ENCODE peak calls at places on chromosome 2, in six cellular contexts. T, Q, A, H, L and P are unnamed samples.

GRCh38 chr2:224882291-224883171 is 159.7 kb downstream of the DOCK10 start:
- DNase-seq in L (no peak), T (peak), H (no peak), Q (peak), A (no peak), P (no peak)

GRCh38 chr2:59389240-59389639 is 1148.1 kb upstream of the FANCL start:
- DNase-seq in A (no peak), H (no peak), L (no peak), Q (no peak), T (no peak), P (no peak)

GRCh38 chr2:226427538-226428307 is 371.9 kb downstream of the IRS1 start:
- DNase-seq in T (peak), A (no peak), H (no peak), Q (no peak), L (no peak), P (no peak)

GRCh38 chr2:216220976-216221375 is 111.8 kb downstream of the XRCC5 start:
- DNase-seq in A (no peak), H (no peak), Q (no peak), L (no peak), T (no peak), P (no peak)

GRCh38 chr2:228875152-228875875 is 395.8 kb downstream of the PID1 start:
- DNase-seq in Q (no peak), H (no peak), L (no peak), A (no peak), T (no peak), P (no peak)

GRCh38 chr2:184598313-184599053 is at the start of gene ZNF804A:
- DNase-seq in T (no peak), H (peak), L (no peak), A (no peak), Q (peak), P (peak)

GRCh38 chr2:48711343-48711742 is 44.2 kb downstream of the LHCGR start:
- DNase-seq in Q (peak), T (no peak), L (no peak), A (no peak), H (no peak), P (no peak)

GRCh38 chr2:218860950-218861381 is 1.4 kb downstream of the WNT6 start:
- DNase-seq in A (no peak), H (peak), Q (peak), T (peak), L (no peak), P (peak)

GRCh38 chr2:158204741-158205165 is 103.1 kb downstream of the UPP2 start:
- DNase-seq in A (no peak), L (no peak), H (no peak), Q (no peak), T (no peak), P (no peak)

GRCh38 chr2:241854342-241855244 is 4.1 kb downstream of the PDCD1 start:
- DNase-seq in L (no peak), T (no peak), Q (no peak), A (no peak), H (peak), P (peak)

GRCh38 chr2:221750317-221750716 is 178.2 kb upstream of the EPHA4 start:
- DNase-seq in T (no peak), A (no peak), Q (no peak), L (no peak), H (no peak), P (no peak)

GRCh38 chr2:56680971-56681631 is 497.3 kb downstream of the CCDC85A start:
- DNase-seq in A (no peak), T (no peak), Q (peak), H (no peak), L (no peak), P (no peak)

GRCh38 chr2:133264951-133265949 is 303.0 kb downstream of the NCKAP5 start:
- DNase-seq in H (no peak), A (no peak), L (no peak), Q (peak), T (no peak), P (no peak)

GRCh38 chr2:189372688-189373257 is 68.5 kb upstream of the WDR75 start:
- DNase-seq in A (no peak), Q (no peak), L (no peak), H (no peak), T (no peak), P (no peak)

GRCh38 chr2:190674966-190675650 is 26.2 kb downstream of the NAB1 start:
- DNase-seq in H (no peak), A (no peak), L (no peak), Q (no peak), T (no peak), P (no peak)

GRCh38 chr2:241088376-241088775 is 13.7 kb downstream of the MTERF4 start:
- DNase-seq in A (no peak), H (no peak), L (no peak), Q (no peak), T (no peak), P (no peak)

GRCh38 chr2:20108655-20109396 is 57.4 kb upstream of the LAPTM4A start:
- DNase-seq in L (no peak), H (no peak), A (no peak), T (no peak), Q (no peak), P (no peak)

GRCh38 chr2:3305952-3306351 is 71.7 kb downstream of the EIPR1 start:
- DNase-seq in A (no peak), T (no peak), H (no peak), L (no peak), Q (no peak), P (no peak)

GRCh38 chr2:118202707-118203303 is 114.5 kb downstream of the INSIG2 start:
- DNase-seq in L (peak), Q (peak), A (no peak), T (no peak), H (no peak), P (no peak)

GRCh38 chr2:11967946-11968465 is 221.6 kb downstream of the LPIN1 start:
- DNase-seq in T (no peak), L (no peak), H (no peak), Q (no peak), A (no peak), P (no peak)

GRCh38 chr2:148989882-148990493 is 48.5 kb upstream of the LYPD6B start:
- DNase-seq in L (peak), T (peak), H (no peak), A (no peak), Q (peak), P (no peak)

GRCh38 chr2:177767768-177768167 is 304.8 kb downstream of the PDE11A start:
- DNase-seq in T (no peak), H (no peak), L (no peak), Q (no peak), A (no peak), P (no peak)

GRCh38 chr2:19356545-19357382 is 1.7 kb downstream of the OSR1 start:
- DNase-seq in L (no peak), A (no peak), H (no peak), T (no peak), Q (peak), P (no peak)

GRCh38 chr2:24489942-24490673 is 946 bp upstream of the NCOA1 start:
- DNase-seq in Q (peak), H (peak), T (no peak), L (no peak), A (no peak), P (no peak)

GRCh38 chr2:151189125-151189524 is 72.5 kb downstream of the RBM43 start:
- DNase-seq in H (no peak), L (peak), T (no peak), Q (no peak), A (no peak), P (no peak)

GRCh38 chr2:100352511-100352910 is 30.2 kb upstream of the LONRF2 start:
- DNase-seq in Q (no peak), A (no peak), L (no peak), H (no peak), T (no peak), P (no peak)

GRCh38 chr2:48383055-48383454 is 146.9 kb upstream of the STON1 start:
- DNase-seq in H (no peak), T (no peak), A (no peak), L (no peak), Q (no peak), P (no peak)

GRCh38 chr2:9703701-9704221 is 73.0 kb upstream of the YWHAQ start:
- DNase-seq in Q (peak), H (no peak), T (peak), L (no peak), A (no peak), P (no peak)

GRCh38 chr2:34570266-34570872 is 971.3 kb upstream of the FAM98A start:
- DNase-seq in A (no peak), T (no peak), L (no peak), Q (no peak), H (no peak), P (no peak)

GRCh38 chr2:165952600-165953210 is 871 bp downstream of the TTC21B start:
- DNase-seq in Q (peak), T (no peak), L (no peak), H (no peak), A (no peak), P (no peak)

GRCh38 chr2:121653035-121653434 is 3.8 kb upstream of the CLASP1 start:
- DNase-seq in A (no peak), Q (no peak), H (no peak), L (no peak), T (no peak), P (no peak)

GRCh38 chr2:143936758-143937562 is 583.0 kb downstream of the ZEB2 start:
- DNase-seq in T (no peak), L (no peak), H (peak), A (no peak), Q (peak), P (peak)

GRCh38 chr2:164681009-164681408 is 59.7 kb upstream of the GRB14 start:
- DNase-seq in A (no peak), H (no peak), L (no peak), T (no peak), Q (no peak), P (no peak)

GRCh38 chr2:237859533-237860272 is at the start of gene RAMP1:
- DNase-seq in L (no peak), Q (no peak), H (peak), T (no peak), A (no peak), P (peak)

GRCh38 chr2:68715353-68716041 is 19.1 kb upstream of the ARHGAP25 start:
- DNase-seq in T (no peak), H (no peak), A (no peak), L (no peak), Q (peak), P (no peak)

GRCh38 chr2:149363953-149364352 is 33.6 kb downstream of the LYPD6 start:
- DNase-seq in Q (no peak), L (no peak), A (no peak), H (no peak), T (no peak), P (no peak)

GRCh38 chr2:127074358-127074757 is 32.6 kb downstream of the BIN1 start:
- DNase-seq in Q (no peak), T (no peak), A (no peak), L (no peak), H (no peak), P (no peak)

GRCh38 chr2:63975437-63976124 is 43.6 kb downstream of the VPS54 start:
- DNase-seq in Q (no peak), H (no peak), L (no peak), A (no peak), T (no peak), P (no peak)
- TF ChIP-seq CTCF in Q (no peak), H (no peak), L (no peak), A (no peak), T (no peak), P (no peak)

GRCh38 chr2:217326238-217327022 is 466.6 kb upstream of the TNP1 start:
- DNase-seq in T (no peak), L (no peak), H (no peak), A (no peak), Q (no peak), P (no peak)
- H3K27ac ChIP-seq in T (no peak), L (no peak), H (peak), A (no peak), Q (no peak), P (no peak)

DNA sequence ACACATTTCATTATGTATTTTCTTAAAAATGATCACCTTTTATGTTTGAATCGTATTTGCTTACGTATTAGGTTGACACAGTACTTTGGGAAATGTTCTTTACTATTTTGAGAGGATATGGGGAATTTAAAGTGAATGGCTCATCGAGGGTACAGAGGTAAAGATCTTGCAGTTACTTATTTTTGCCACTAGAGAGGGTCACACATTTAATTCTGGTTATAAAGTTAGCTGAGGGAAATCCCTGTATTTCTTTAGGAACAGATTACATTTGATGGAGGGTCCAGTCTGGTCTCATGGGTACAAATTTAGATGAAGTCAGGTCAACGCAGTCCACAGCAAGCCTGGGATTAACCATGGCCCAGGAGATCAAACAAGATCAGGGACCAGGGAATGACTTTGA is 24.5 kb downstream of the DYNC2LI1 start:
- DNase-seq in T (no peak), A (no peak), H (no peak), Q (peak), L (no peak), P (no peak)
- TF ChIP-seq CTCF in T (peak), A (no peak), H (no peak), Q (no peak), L (no peak), P (no peak)

GRCh38 chr2:239441724-239442123 is 40.9 kb upstream of the HDAC4 start:
- DNase-seq in H (no peak), T (no peak), Q (no peak), A (no peak), L (no peak), P (no peak)
- H3K27ac ChIP-seq in H (no peak), T (no peak), Q (no peak), A (no peak), L (no peak), P (peak)

DNA sequence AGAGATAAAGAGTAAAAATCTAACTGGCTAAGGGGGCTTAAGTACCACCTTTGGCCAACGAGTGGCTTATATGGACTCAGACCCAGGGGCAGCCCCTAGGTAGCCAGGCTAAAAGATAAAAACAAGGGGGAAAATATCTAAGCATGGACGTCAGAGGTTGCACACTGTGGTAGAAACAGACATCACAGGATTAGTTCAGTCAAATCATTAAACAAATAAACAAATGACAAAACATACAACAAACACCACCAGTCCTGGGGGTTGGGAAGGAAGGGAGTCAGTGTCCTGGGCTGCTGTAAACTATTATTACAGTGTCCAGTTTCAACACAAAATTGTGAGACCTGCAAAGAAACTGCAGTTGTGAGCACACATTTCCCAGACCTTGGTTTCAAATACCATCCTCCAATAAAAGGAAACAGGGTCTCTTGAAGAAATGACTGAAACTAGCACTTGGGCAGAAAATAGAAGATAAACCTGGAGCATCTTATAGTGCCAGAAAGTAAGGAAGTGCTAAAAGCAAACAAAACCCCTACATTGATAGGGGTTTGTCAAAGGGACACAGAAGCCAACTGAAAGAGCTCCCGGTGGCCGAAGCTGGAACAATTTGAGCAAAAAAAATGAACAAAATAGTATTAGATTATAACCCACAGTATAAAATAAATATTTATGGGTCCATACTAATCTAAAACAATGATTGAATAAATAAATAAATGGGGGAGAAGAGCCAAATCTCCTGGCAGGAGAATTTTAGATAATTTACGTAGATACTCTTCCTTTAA is 154.8 kb upstream of the KLF7 start:
- DNase-seq in L (no peak), A (no peak), T (no peak), Q (no peak), H (no peak), P (no peak)
- TF ChIP-seq CTCF in L (no peak), A (no peak), T (peak), Q (no peak), H (no peak), P (no peak)

GRCh38 chr2:232444409-232445148 is 11.4 kb upstream of the ALPI start:
- DNase-seq in H (no peak), L (peak), T (peak), Q (peak), A (no peak), P (peak)
- H3K27ac ChIP-seq in H (no peak), L (no peak), T (no peak), Q (no peak), A (no peak), P (no peak)